ENCODE peak calls at places on chromosomes 16 and 17, in seven cellular contexts. One of them, this sample, is unnamed.

GRCh38 chr17:37094391-37094790 is 145.6 kb downstream of the AATF start:
- DNase-seq in stimulated activated CD4-positive, alpha-beta T cell treated with anti-CD3 and anti-CD28 coated beads, Interleukin-12 subunit alpha, Interleukin-12 subunit beta, amount 100 ng/mL, for 24 hours: no peak
- DNase-seq in stimulated activated naive CD8-positive, alpha-beta T cell treated with anti-CD3 and anti-CD28 coated beads, Interleukin-15, Interleukin-2, amounts not matched to agents 100 U/mL and 50 U/mL, for 24 hours: no peak
- DNase-seq in activated CD8-positive, alpha-beta memory T cell treated with anti-CD3 and anti-CD28 coated beads for 24 hours: no peak
- DNase-seq in HCEC 1CT: no peak
- DNase-seq in activated CD4-positive, alpha-beta T cell treated with anti-CD3 and anti-CD28 coated beads, Interleukin-2, amount 10 ng/mL, durations not matched to agents 7 days and 5 days: no peak
- DNase-seq in esophagus squamous epithelium: no peak
- DNase-seq in this sample: no peak

GRCh38 chr17:43442711-43443110 is 41.1 kb upstream of the DHX8 start:
- DNase-seq in stimulated activated CD4-positive, alpha-beta T cell treated with anti-CD3 and anti-CD28 coated beads, Interleukin-12 subunit alpha, Interleukin-12 subunit beta, amount 100 ng/mL, for 24 hours: no peak
- DNase-seq in stimulated activated naive CD8-positive, alpha-beta T cell treated with anti-CD3 and anti-CD28 coated beads, Interleukin-15, Interleukin-2, amounts not matched to agents 100 U/mL and 50 U/mL, for 24 hours: no peak
- DNase-seq in activated CD8-positive, alpha-beta memory T cell treated with anti-CD3 and anti-CD28 coated beads for 24 hours: no peak
- DNase-seq in HCEC 1CT: peak
- DNase-seq in activated CD4-positive, alpha-beta T cell treated with anti-CD3 and anti-CD28 coated beads, Interleukin-2, amount 10 ng/mL, durations not matched to agents 7 days and 5 days: no peak
- DNase-seq in esophagus squamous epithelium: no peak
- DNase-seq in this sample: no peak

GRCh38 chr16:25064967-25065366 is 46.6 kb upstream of the LCMT1 start:
- DNase-seq in stimulated activated CD4-positive, alpha-beta T cell treated with anti-CD3 and anti-CD28 coated beads, Interleukin-12 subunit alpha, Interleukin-12 subunit beta, amount 100 ng/mL, for 24 hours: no peak
- DNase-seq in stimulated activated naive CD8-positive, alpha-beta T cell treated with anti-CD3 and anti-CD28 coated beads, Interleukin-15, Interleukin-2, amounts not matched to agents 100 U/mL and 50 U/mL, for 24 hours: no peak
- DNase-seq in activated CD8-positive, alpha-beta memory T cell treated with anti-CD3 and anti-CD28 coated beads for 24 hours: no peak
- DNase-seq in HCEC 1CT: no peak
- DNase-seq in activated CD4-positive, alpha-beta T cell treated with anti-CD3 and anti-CD28 coated beads, Interleukin-2, amount 10 ng/mL, durations not matched to agents 7 days and 5 days: no peak
- DNase-seq in esophagus squamous epithelium: no peak
- DNase-seq in this sample: no peak

GRCh38 chr17:82536220-82537201 is 17.0 kb downstream of the FOXK2 start:
- DNase-seq in stimulated activated CD4-positive, alpha-beta T cell treated with anti-CD3 and anti-CD28 coated beads, Interleukin-12 subunit alpha, Interleukin-12 subunit beta, amount 100 ng/mL, for 24 hours: no peak
- DNase-seq in stimulated activated naive CD8-positive, alpha-beta T cell treated with anti-CD3 and anti-CD28 coated beads, Interleukin-15, Interleukin-2, amounts not matched to agents 100 U/mL and 50 U/mL, for 24 hours: no peak
- DNase-seq in activated CD8-positive, alpha-beta memory T cell treated with anti-CD3 and anti-CD28 coated beads for 24 hours: no peak
- DNase-seq in HCEC 1CT: peak
- DNase-seq in activated CD4-positive, alpha-beta T cell treated with anti-CD3 and anti-CD28 coated beads, Interleukin-2, amount 10 ng/mL, durations not matched to agents 7 days and 5 days: no peak
- DNase-seq in esophagus squamous epithelium: no peak
- DNase-seq in this sample: no peak

GRCh38 chr16:87407511-87408112 is 15.5 kb downstream of the MAP1LC3B start:
- DNase-seq in stimulated activated CD4-positive, alpha-beta T cell treated with anti-CD3 and anti-CD28 coated beads, Interleukin-12 subunit alpha, Interleukin-12 subunit beta, amount 100 ng/mL, for 24 hours: no peak
- DNase-seq in stimulated activated naive CD8-positive, alpha-beta T cell treated with anti-CD3 and anti-CD28 coated beads, Interleukin-15, Interleukin-2, amounts not matched to agents 100 U/mL and 50 U/mL, for 24 hours: no peak
- DNase-seq in activated CD8-positive, alpha-beta memory T cell treated with anti-CD3 and anti-CD28 coated beads for 24 hours: no peak
- DNase-seq in HCEC 1CT: no peak
- DNase-seq in activated CD4-positive, alpha-beta T cell treated with anti-CD3 and anti-CD28 coated beads, Interleukin-2, amount 10 ng/mL, durations not matched to agents 7 days and 5 days: no peak
- DNase-seq in esophagus squamous epithelium: no peak
- DNase-seq in this sample: peak

GRCh38 chr16:15650019-15650697 is at the start of gene NDE1:
- DNase-seq in stimulated activated CD4-positive, alpha-beta T cell treated with anti-CD3 and anti-CD28 coated beads, Interleukin-12 subunit alpha, Interleukin-12 subunit beta, amount 100 ng/mL, for 24 hours: peak
- DNase-seq in stimulated activated naive CD8-positive, alpha-beta T cell treated with anti-CD3 and anti-CD28 coated beads, Interleukin-15, Interleukin-2, amounts not matched to agents 100 U/mL and 50 U/mL, for 24 hours: peak
- DNase-seq in activated CD8-positive, alpha-beta memory T cell treated with anti-CD3 and anti-CD28 coated beads for 24 hours: peak
- DNase-seq in HCEC 1CT: peak
- DNase-seq in activated CD4-positive, alpha-beta T cell treated with anti-CD3 and anti-CD28 coated beads, Interleukin-2, amount 10 ng/mL, durations not matched to agents 7 days and 5 days: peak
- DNase-seq in esophagus squamous epithelium: peak
- DNase-seq in this sample: peak

GRCh38 chr17:979211-979538 is 401 bp downstream of the NXN start:
- DNase-seq in stimulated activated CD4-positive, alpha-beta T cell treated with anti-CD3 and anti-CD28 coated beads, Interleukin-12 subunit alpha, Interleukin-12 subunit beta, amount 100 ng/mL, for 24 hours: no peak
- DNase-seq in stimulated activated naive CD8-positive, alpha-beta T cell treated with anti-CD3 and anti-CD28 coated beads, Interleukin-15, Interleukin-2, amounts not matched to agents 100 U/mL and 50 U/mL, for 24 hours: no peak
- DNase-seq in activated CD8-positive, alpha-beta memory T cell treated with anti-CD3 and anti-CD28 coated beads for 24 hours: no peak
- DNase-seq in HCEC 1CT: no peak
- DNase-seq in activated CD4-positive, alpha-beta T cell treated with anti-CD3 and anti-CD28 coated beads, Interleukin-2, amount 10 ng/mL, durations not matched to agents 7 days and 5 days: peak
- DNase-seq in esophagus squamous epithelium: no peak
- DNase-seq in this sample: no peak

GRCh38 chr17:46878055-46878454 is 26.7 kb downstream of the WNT9B start:
- DNase-seq in stimulated activated CD4-positive, alpha-beta T cell treated with anti-CD3 and anti-CD28 coated beads, Interleukin-12 subunit alpha, Interleukin-12 subunit beta, amount 100 ng/mL, for 24 hours: no peak
- DNase-seq in stimulated activated naive CD8-positive, alpha-beta T cell treated with anti-CD3 and anti-CD28 coated beads, Interleukin-15, Interleukin-2, amounts not matched to agents 100 U/mL and 50 U/mL, for 24 hours: no peak
- DNase-seq in activated CD8-positive, alpha-beta memory T cell treated with anti-CD3 and anti-CD28 coated beads for 24 hours: no peak
- DNase-seq in HCEC 1CT: no peak
- DNase-seq in activated CD4-positive, alpha-beta T cell treated with anti-CD3 and anti-CD28 coated beads, Interleukin-2, amount 10 ng/mL, durations not matched to agents 7 days and 5 days: no peak
- DNase-seq in esophagus squamous epithelium: no peak
- DNase-seq in this sample: no peak

GRCh38 chr17:77959926-77960521 is 1.5 kb downstream of the TNRC6C start:
- DNase-seq in stimulated activated CD4-positive, alpha-beta T cell treated with anti-CD3 and anti-CD28 coated beads, Interleukin-12 subunit alpha, Interleukin-12 subunit beta, amount 100 ng/mL, for 24 hours: no peak
- DNase-seq in stimulated activated naive CD8-positive, alpha-beta T cell treated with anti-CD3 and anti-CD28 coated beads, Interleukin-15, Interleukin-2, amounts not matched to agents 100 U/mL and 50 U/mL, for 24 hours: peak
- DNase-seq in activated CD8-positive, alpha-beta memory T cell treated with anti-CD3 and anti-CD28 coated beads for 24 hours: peak
- DNase-seq in HCEC 1CT: no peak
- DNase-seq in activated CD4-positive, alpha-beta T cell treated with anti-CD3 and anti-CD28 coated beads, Interleukin-2, amount 10 ng/mL, durations not matched to agents 7 days and 5 days: peak
- DNase-seq in esophagus squamous epithelium: no peak
- DNase-seq in this sample: peak

GRCh38 chr17:78653382-78653781 is 76.2 kb upstream of the DNAH17 start:
- DNase-seq in stimulated activated CD4-positive, alpha-beta T cell treated with anti-CD3 and anti-CD28 coated beads, Interleukin-12 subunit alpha, Interleukin-12 subunit beta, amount 100 ng/mL, for 24 hours: no peak
- DNase-seq in stimulated activated naive CD8-positive, alpha-beta T cell treated with anti-CD3 and anti-CD28 coated beads, Interleukin-15, Interleukin-2, amounts not matched to agents 100 U/mL and 50 U/mL, for 24 hours: no peak
- DNase-seq in activated CD8-positive, alpha-beta memory T cell treated with anti-CD3 and anti-CD28 coated beads for 24 hours: no peak
- DNase-seq in HCEC 1CT: peak
- DNase-seq in activated CD4-positive, alpha-beta T cell treated with anti-CD3 and anti-CD28 coated beads, Interleukin-2, amount 10 ng/mL, durations not matched to agents 7 days and 5 days: no peak
- DNase-seq in esophagus squamous epithelium: no peak
- DNase-seq in this sample: no peak

This sample was measured in retina.